ENCODE peak calls at places on chromosomes 3 and 15, in five cellular contexts. V, T, B, Z and J are unnamed samples.
A peak's percentile ranks its signal among the peaks of the same experiment; 100 is the strongest.

GRCh38 chr15:73284073-73284472 is 84.7 kb downstream of the HCN4 start:
- DNase-seq in V (no peak), T (no peak), B (no peak), Z (no peak), J (no peak)

GRCh38 chr3:40223856-40224255 is 85.7 kb upstream of the EIF1B start:
- DNase-seq in V (no peak), T (no peak), B (no peak), Z (no peak), J (no peak)

GRCh38 chr3:121793078-121793477 is 41.8 kb downstream of the IQCB1 start:
- DNase-seq in V (no peak), T (no peak), B (no peak), Z (no peak), J (no peak)

GRCh38 chr3:184234224-184234623 is 4.8 kb downstream of the VWA5B2 start:
- DNase-seq in V (no peak), T (peak; percentile 44), B (peak; percentile 49), Z (no peak), J (peak; percentile 100)

GRCh38 chr15:68154923-68155559 is 50.1 kb downstream of the CALML4 start:
- DNase-seq in V (no peak), T (peak; percentile 35), B (peak; percentile 33), Z (peak; percentile 71), J (no peak)

GRCh38 chr3:159994182-159994581 is 5.5 kb downstream of the IL12A start:
- DNase-seq in V (no peak), T (no peak), B (no peak), Z (no peak), J (no peak)

GRCh38 chr15:31577103-31577502 is 250.5 kb downstream of the KLF13 start:
- DNase-seq in V (no peak), T (no peak), B (no peak), Z (no peak), J (no peak)

GRCh38 chr15:43412096-43412495 is 41.2 kb downstream of the TUBGCP4 start:
- DNase-seq in V (no peak), T (no peak), B (no peak), Z (no peak), J (no peak)

GRCh38 chr15:50210462-50211264 is 28.7 kb downstream of the SLC27A2 start:
- DNase-seq in V (no peak), T (no peak), B (no peak), Z (no peak), J (no peak)

DNA sequence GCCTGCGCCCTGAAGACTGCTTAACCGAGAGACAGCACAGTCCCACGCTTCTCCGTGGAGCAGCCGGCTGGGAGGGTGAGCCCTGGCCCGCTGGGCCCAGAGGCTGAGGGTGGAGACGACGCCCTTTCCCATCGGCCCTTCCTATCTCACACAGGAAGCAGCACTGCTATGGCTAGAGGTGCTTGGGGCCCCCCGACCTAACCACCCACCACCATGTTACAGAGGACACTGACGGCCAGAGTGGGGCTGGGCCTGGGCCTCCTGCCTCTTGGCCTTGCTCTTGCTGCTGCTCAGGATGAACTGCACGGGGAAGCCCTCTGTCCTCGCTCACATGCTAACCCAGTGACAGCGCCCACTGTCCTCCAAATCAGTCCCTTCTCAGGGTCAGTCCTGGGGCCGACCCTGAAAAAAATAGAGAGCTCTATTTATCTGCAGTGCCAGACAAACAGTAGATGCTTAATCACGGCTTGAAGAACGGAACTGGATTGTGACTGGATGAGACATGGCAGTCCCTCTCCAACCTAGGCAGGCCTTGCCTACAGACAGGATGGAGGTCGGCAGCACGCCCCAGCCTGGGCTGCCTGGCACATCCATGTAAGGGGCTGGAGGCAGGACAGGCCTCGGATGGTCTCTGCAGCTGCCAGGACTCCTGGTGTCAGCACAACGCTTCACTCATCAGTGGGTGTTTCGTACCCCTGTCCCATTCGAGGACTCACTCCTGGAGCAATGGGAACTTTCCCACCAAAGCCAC is 14.2 kb downstream of the TMEM44 start:
- DNase-seq in V (no peak), T (no peak), B (no peak), Z (no peak), J (no peak)
- TF ChIP-seq POLR2A in V (no peak), T (no peak), B (no peak), Z (no peak), J (no peak)

GRCh38 chr15:88541709-88542341 is 4.7 kb downstream of the DET1 start:
- DNase-seq in V (no peak), T (no peak), B (peak; percentile 32), Z (no peak), J (no peak)

GRCh38 chr15:88543065-88543776 is 3.3 kb downstream of the DET1 start:
- DNase-seq in V (no peak), T (no peak), B (no peak), Z (no peak), J (no peak)

GRCh38 chr15:88542342-88542733 is 4.1 kb downstream of the DET1 start:
- DNase-seq in V (no peak), T (no peak), B (peak; percentile 82), Z (no peak), J (no peak)

DNA sequence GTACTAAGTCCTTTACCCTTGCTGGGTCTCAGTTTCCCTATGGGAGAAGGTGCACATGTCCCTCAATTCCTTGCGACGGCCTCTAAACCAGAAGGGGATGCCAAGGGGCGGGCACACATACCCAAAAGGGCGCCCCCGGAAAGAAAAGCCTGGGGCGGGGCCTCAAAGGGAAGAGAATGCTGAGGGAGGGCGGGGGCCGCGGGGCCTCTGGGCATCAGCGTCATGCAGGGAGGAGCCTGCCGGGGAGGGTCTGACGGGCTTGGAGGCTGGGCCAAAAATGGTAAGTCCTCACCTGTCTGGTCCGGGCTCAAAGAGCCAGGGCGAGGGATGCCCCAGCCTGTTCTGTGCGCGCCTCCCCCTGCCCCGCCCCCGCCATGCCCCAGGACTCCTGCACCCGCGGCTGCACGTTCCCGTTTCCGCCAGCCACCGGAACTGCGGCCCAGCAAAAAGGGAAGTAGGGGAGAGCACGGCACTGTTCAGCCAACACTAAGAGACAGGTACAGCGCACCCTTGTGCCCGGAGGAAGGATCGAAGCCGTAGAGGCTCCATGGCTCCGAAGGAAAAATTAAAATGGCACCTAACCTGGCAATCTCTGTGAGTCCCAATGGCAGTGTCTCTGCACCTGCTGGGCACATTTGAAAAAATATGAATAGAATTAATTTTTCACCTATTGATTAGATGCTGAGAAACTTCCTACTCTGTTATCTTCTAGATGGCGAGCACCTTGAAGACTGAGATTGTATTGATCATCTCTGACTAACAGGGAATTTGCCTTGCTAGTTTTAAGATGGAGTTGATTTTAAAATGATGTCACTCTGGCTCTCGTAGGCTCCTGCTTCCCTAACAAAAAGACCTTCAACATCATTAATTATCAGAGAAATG is at the start of gene DET1:
- DNase-seq in V (peak; percentile 94), T (peak; percentile 96), B (peak; percentile 92), Z (peak; percentile 95), J (peak; percentile 91)
- TF ChIP-seq POLR2A in V (no peak), T (no peak), B (no peak), Z (no peak), J (peak; percentile 22)

GRCh38 chr3:52683611-52684010 is 2.1 kb downstream of the PBRM1 start:
- DNase-seq in V (no peak), T (no peak), B (no peak), Z (no peak), J (no peak)

GRCh38 chr3:52688266-52688665 is 2.4 kb downstream of the GNL3 start:
- DNase-seq in V (no peak), T (peak; percentile 49), B (no peak), Z (no peak), J (no peak)

GRCh38 chr3:52684184-52684583 is 1.5 kb downstream of the PBRM1 start:
- DNase-seq in V (no peak), T (no peak), B (no peak), Z (no peak), J (no peak)

GRCh38 chr3:52685285-52685704 is 418 bp downstream of the PBRM1 start:
- DNase-seq in V (peak; percentile 53), T (peak; percentile 75), B (peak; percentile 77), Z (peak; percentile 52), J (peak; percentile 71)

GRCh38 chr3:52685705-52686691 is at the start of the genes GNL3 and PBRM1:
- DNase-seq in V (peak; percentile 91), T (peak; percentile 92), B (peak; percentile 93), Z (peak; percentile 86), J (peak; percentile 84)
- TF ChIP-seq POLR2A in V (no peak), T (peak; percentile 89), B (peak; percentile 62), Z (peak; percentile 50), J (peak; percentile 96)

DNA sequence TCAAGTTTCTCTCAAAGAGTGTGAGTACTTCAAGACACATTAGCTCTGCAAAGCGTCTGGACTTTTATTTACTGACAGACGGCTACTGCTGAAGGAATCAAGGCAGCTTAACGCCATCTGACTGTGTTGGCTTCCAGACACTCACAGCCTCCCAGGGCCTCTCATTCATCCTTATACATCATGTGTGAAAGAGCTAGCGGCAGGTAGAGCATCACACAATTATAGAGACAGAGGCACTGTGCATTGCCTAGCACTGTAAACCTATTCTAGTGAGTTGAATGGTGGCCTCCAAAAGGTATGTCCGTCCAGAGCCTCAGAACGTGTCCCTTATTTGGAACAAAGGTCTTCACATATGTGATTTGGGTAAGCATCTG is 284.1 kb upstream of the STT3B start:
- DNase-seq in V (no peak), T (no peak), B (no peak), Z (no peak), J (no peak)
- TF ChIP-seq POLR2A in V (no peak), T (no peak), B (no peak), Z (no peak), J (no peak)